ENCODE peak calls at places on chromosomes 16 and 17, in four cellular contexts. L, N, Z and Q are unnamed samples.

GRCh38 chr16:48384305-48384981 is 770 bp downstream of the SIAH1 start:
- DNase-seq in Z (peak), N (peak), L (peak), Q (peak)

GRCh38 chr17:81129289-81129688 is 36.0 kb upstream of the PVALEF start:
- DNase-seq in Z (no peak), L (no peak), N (no peak), Q (no peak)

GRCh38 chr17:79777166-79777843 is 643 bp upstream of the CBX2 start:
- DNase-seq in Z (peak), N (peak), L (peak), Q (peak)

GRCh38 chr17:2710075-2710803 is 1.3 kb downstream of the CLUH start:
- DNase-seq in N (no peak), Z (peak), L (no peak), Q (no peak)

GRCh38 chr17:73427198-73427597 is 115.4 kb upstream of the CDC42EP4 start:
- DNase-seq in L (no peak), Z (peak), N (no peak), Q (no peak)

GRCh38 chr16:86090461-86091170 is 191.7 kb downstream of the IRF8 start:
- DNase-seq in N (no peak), L (no peak), Z (no peak), Q (peak)

GRCh38 chr16:25707982-25708583 is 16.3 kb downstream of the HS3ST4 start:
- DNase-seq in L (peak), Z (peak), N (no peak), Q (no peak)

GRCh38 chr16:84582958-84583516 is 34.8 kb downstream of the COTL1 start:
- DNase-seq in N (no peak), L (peak), Z (no peak), Q (no peak)

GRCh38 chr16:49465661-49466528 is 92.3 kb downstream of the C16orf78 start:
- DNase-seq in L (no peak), N (no peak), Z (no peak), Q (no peak)

GRCh38 chr17:79812206-79812968 is 15.5 kb upstream of the CBX8 start:
- DNase-seq in N (no peak), L (no peak), Z (no peak), Q (no peak)

GRCh38 chr17:67443931-67444597 is 67.0 kb downstream of the PITPNC1 start:
- DNase-seq in N (no peak), Z (no peak), L (no peak), Q (peak)

GRCh38 chr17:48625502-48626201 is 506 bp downstream of the HOXB9 start:
- DNase-seq in Z (peak), L (no peak), N (peak), Q (peak)

GRCh38 chr17:64110436-64111152 is 19.4 kb downstream of the ERN1 start:
- DNase-seq in N (no peak), Z (no peak), L (no peak), Q (no peak)

GRCh38 chr16:85808926-85809325 is 9.4 kb downstream of the COX4I1 start:
- DNase-seq in L (no peak), N (no peak), Z (no peak), Q (no peak)

GRCh38 chr16:31216552-31217530 is at the start of gene PYDC1:
- DNase-seq in Z (no peak), N (no peak), L (no peak), Q (no peak)

GRCh38 chr17:82696916-82697807 is 1.3 kb downstream of the RAB40B start:
- DNase-seq in N (no peak), L (no peak), Z (no peak), Q (no peak)

GRCh38 chr17:66841328-66841727 is 6.4 kb downstream of the CACNG5 start:
- DNase-seq in N (no peak), L (no peak), Z (peak), Q (no peak)

GRCh38 chr17:28407130-28407973 is 1.3 kb upstream of the SLC46A1 start:
- DNase-seq in Z (no peak), N (no peak), L (peak), Q (no peak)

GRCh38 chr16:84914273-84914672 is 94.5 kb downstream of the CRISPLD2 start:
- DNase-seq in Z (no peak), L (no peak), N (no peak), Q (no peak)

GRCh38 chr16:67803894-67804293 is 2.5 kb downstream of the RANBP10 start:
- DNase-seq in N (no peak), L (no peak), Z (no peak), Q (no peak)

DNA sequence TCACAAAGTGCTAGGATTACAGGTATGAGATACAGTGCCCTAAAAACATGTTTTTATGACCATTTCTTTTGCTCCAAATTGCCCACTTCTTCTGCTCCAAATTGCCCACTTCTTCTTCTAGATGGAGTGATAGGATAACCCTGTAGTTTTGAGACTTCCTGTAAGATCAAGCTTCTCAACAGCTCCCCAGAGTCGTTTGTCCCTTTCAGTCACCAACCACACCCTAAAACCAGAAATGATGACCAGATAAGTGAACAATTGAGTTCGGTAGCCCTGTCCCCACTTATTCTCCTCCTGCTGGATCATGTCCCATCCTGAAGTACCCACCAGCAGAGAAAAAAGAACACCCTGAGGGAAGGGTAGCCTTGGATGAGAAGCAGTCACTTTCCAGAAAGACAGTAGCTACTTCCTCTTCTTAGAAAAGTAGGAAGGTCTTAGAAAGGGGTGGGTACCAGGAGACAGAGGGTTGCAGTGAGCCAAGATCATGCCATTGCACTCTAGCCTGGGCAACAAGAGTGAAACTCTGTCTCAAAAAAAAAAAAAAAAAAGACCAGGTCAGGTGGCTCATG is 2.5 kb downstream of the ODAD4 start:
- DNase-seq in N (no peak), L (no peak), Z (no peak), Q (no peak)
- H3K4me3 ChIP-seq in N (no peak), L (no peak), Z (no peak), Q (no peak)

DNA sequence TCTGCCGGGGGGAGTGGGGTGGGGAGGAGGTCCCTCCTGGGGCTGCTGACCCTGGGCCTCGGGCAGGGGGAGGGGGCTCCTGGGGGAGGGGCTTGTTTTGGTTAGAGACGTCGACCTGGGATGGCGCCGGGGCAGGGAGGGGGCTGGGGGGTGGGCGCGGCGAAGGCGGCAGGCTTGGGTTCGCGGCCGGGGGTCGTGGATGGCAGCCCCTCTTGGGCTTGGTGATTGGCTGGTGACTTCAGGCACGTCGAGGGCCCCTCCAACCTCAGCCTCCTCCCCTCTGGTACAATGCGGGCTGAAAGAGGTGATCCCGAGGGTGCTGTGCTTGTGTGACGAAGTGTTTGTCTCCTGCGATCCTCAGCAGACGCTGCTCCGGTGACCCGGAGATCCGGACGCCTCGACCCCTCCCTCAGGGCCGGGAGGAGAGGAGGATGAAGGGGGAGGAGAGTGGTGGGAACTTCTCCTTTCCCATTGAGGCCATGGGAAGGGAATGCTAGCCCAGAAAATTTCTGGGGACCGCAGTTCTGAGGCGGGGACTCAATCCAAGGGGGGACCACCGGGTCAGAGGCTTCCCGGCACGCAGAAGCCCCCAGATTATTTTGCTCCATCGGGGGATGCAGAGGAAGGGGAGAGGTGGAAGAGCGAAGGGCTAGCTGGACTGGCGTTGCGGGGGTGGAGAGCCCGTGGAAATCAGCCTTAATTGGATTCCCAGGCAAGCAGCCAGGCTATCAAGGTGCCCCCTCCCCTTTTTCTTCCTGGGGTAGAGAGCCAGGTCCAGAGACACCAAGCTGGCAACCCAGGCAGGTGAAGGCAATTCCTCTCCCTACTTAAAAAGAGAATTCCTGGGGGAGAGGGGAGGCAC is 44.0 kb downstream of the RAI1 start:
- DNase-seq in N (no peak), Z (no peak), L (peak), Q (no peak)
- H3K27ac ChIP-seq in N (peak), Z (no peak), L (peak), Q (no peak)

GRCh38 chr17:10824874-10825273 is 13.0 kb downstream of the PIRT start:
- DNase-seq in N (no peak), L (no peak), Z (no peak), Q (no peak)
- H3K4me3 ChIP-seq in N (no peak), L (no peak), Z (no peak), Q (no peak)

GRCh38 chr16:80616362-80616761 is 75.6 kb downstream of the DYNLRB2 start:
- DNase-seq in L (no peak), N (no peak), Z (no peak), Q (no peak)
- H3K27ac ChIP-seq in L (no peak), N (no peak), Z (no peak), Q (no peak)

GRCh38 chr17:76893623-76894358 is 25.6 kb downstream of the MGAT5B start:
- DNase-seq in L (no peak), N (no peak), Z (no peak), Q (no peak)

GRCh38 chr17:76889323-76889722 is 21.1 kb downstream of the MGAT5B start:
- DNase-seq in Z (no peak), N (no peak), L (no peak), Q (peak)

GRCh38 chr17:76888661-76889060 is 20.5 kb downstream of the MGAT5B start:
- DNase-seq in L (no peak), N (no peak), Z (no peak), Q (no peak)

GRCh38 chr17:76894842-76895241 is 26.6 kb downstream of the MGAT5B start:
- DNase-seq in Z (no peak), N (no peak), L (no peak), Q (no peak)

DNA sequence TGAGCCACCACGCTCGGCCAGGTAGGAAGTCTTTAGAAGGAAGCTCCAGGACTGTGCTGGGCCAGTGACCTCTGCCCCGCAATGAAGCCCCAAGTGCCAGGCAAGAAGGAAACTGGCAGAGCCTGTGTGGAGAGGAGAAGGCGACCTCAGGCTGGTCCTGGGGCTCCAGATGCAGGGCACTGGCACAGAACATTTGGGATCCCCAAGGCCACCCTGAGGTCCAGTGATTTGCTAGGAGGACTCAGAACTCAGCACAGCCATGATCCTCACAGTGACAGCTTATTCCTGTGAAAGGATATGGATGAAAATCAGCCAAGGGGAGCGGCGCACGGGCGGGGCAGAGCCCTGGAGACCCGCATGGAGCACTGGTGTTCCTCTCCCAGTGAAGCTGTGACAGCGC is 24.1 kb downstream of the MGAT5B start:
- DNase-seq in L (no peak), N (no peak), Z (no peak), Q (no peak)
- H3K4me3 ChIP-seq in L (no peak), N (no peak), Z (no peak), Q (no peak)

GRCh38 chr17:35449371-35449931 is 885 bp upstream of the SLFN13 start:
- DNase-seq in Z (no peak), L (peak), N (no peak), Q (peak)

GRCh38 chr17:35447494-35447893 is 1.1 kb downstream of the SLFN13 start:
- DNase-seq in L (no peak), N (no peak), Z (no peak), Q (no peak)

GRCh38 chr17:35448899-35449227 is 297 bp upstream of the SLFN13 start:
- DNase-seq in L (no peak), Z (no peak), N (no peak), Q (no peak)

GRCh38 chr17:35448214-35448898 is at the start of gene SLFN13:
- DNase-seq in L (peak), Z (peak), N (peak), Q (peak)
- H3K27ac ChIP-seq in L (no peak), Z (peak), N (peak), Q (no peak)

DNA sequence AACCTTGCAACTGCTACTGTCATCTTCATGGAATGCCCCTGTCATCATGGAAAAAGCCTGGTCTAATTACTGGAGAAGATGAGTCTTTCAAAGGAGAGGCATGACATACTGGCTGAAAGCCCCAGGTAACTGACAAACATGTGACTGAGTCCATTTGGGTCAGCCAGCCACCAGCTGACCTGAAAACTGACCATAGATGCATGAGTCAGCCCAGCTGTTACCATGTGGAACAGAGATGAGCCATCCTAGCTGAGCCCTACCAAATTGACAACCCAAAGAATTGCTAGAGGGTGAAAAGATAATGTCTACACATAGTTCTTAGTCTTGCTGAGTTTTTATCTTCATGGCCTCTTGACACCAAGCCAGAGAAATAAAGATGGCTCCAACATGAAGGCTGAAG is 311.8 kb downstream of the UTP18 start:
- DNase-seq in L (no peak), Z (no peak), N (no peak), Q (no peak)
- H3K4me3 ChIP-seq in L (no peak), Z (no peak), N (no peak), Q (no peak)